ENCODE peak calls at places on chromosomes 5 and 9, in five cellular contexts. A is mesendoderm; X is neuronal stem cell; O is K562; I is CD8-positive, alpha-beta memory T cell. K is an unnamed sample.

GRCh38 chr5:72501475-72501874 is 5.7 kb downstream of the ZNF366 start:
- DNase-seq in A (no peak), X (peak), O (no peak), I (no peak), K (no peak)

GRCh38 chr9:16191691-16192402 is 639.0 kb downstream of the CCDC171 start:
- DNase-seq in A (peak), X (peak), O (peak), I (no peak), K (peak)

GRCh38 chr9:12774861-12775367 is at the start of gene LURAP1L:
- DNase-seq in A (peak), X (peak), O (no peak), I (no peak), K (peak)

GRCh38 chr5:16411741-16412455 is 53.7 kb downstream of the ZNF622 start:
- DNase-seq in A (no peak), X (no peak), O (no peak), I (no peak), K (no peak)

GRCh38 chr9:118252027-118252426 is 547.8 kb downstream of the TLR4 start:
- DNase-seq in A (no peak), X (no peak), O (no peak), I (no peak), K (no peak)

GRCh38 chr9:122819791-122820489 is 8.4 kb downstream of the PDCL start:
- DNase-seq in A (no peak), X (no peak), O (no peak), I (no peak), K (no peak)

GRCh38 chr5:43367909-43368648 is 44.1 kb downstream of the CCL28 start:
- DNase-seq in A (no peak), X (no peak), O (no peak), I (no peak), K (no peak)

GRCh38 chr5:160747963-160748362 is 104.0 kb downstream of the ATP10B start:
- DNase-seq in A (no peak), X (peak), O (no peak), I (no peak), K (no peak)

GRCh38 chr5:124240732-124241131 is 505.7 kb downstream of the ZNF608 start:
- DNase-seq in A (no peak), X (no peak), O (no peak), I (no peak), K (no peak)

GRCh38 chr9:90420714-90421513 is 221.7 kb downstream of the DIRAS2 start:
- DNase-seq in A (no peak), X (no peak), O (no peak), I (no peak), K (no peak)

GRCh38 chr5:159189310-159189709 is 20.0 kb downstream of the RNF145 start:
- DNase-seq in A (no peak), X (no peak), O (no peak), I (no peak), K (no peak)

GRCh38 chr9:21413089-21414023 is 4.4 kb downstream of the IFNA8 start:
- DNase-seq in A (peak), X (no peak), O (no peak), I (no peak), K (no peak)

GRCh38 chr9:73042155-73042554 is 89.3 kb upstream of the ALDH1A1 start:
- DNase-seq in A (peak), X (no peak), O (no peak), I (no peak), K (no peak)

GRCh38 chr5:9869616-9870288 is 239.6 kb upstream of the TAS2R1 start:
- DNase-seq in A (no peak), X (no peak), O (no peak), I (no peak), K (no peak)

GRCh38 chr5:153445875-153446567 is 44.4 kb upstream of the GRIA1 start:
- DNase-seq in A (no peak), X (no peak), O (no peak), I (no peak), K (peak)

GRCh38 chr9:89606567-89607311 is 1.9 kb downstream of the GADD45G start:
- DNase-seq in A (peak), X (peak), O (peak), I (no peak), K (peak)

GRCh38 chr5:142627371-142628217 is 58.3 kb downstream of the FGF1 start:
- DNase-seq in A (no peak), X (no peak), O (no peak), I (no peak), K (no peak)

GRCh38 chr5:148353634-148354033 is 18.3 kb downstream of the SPINK9 start:
- DNase-seq in A (no peak), X (no peak), O (no peak), I (no peak), K (no peak)

GRCh38 chr9:90891656-90892055 is 90.0 kb downstream of the SYK start:
- DNase-seq in A (no peak), X (no peak), O (no peak), I (no peak), K (no peak)

GRCh38 chr5:159657298-159657697 is 259.0 kb upstream of the ADRA1B start:
- DNase-seq in A (no peak), X (no peak), O (no peak), I (no peak), K (no peak)

GRCh38 chr5:116544542-116545241 is 29.9 kb downstream of the SEMA6A start:
- DNase-seq in A (peak), X (no peak), O (no peak), I (no peak), K (no peak)

GRCh38 chr5:178644826-178645545 is 18.1 kb upstream of the CLK4 start:
- DNase-seq in A (no peak), X (no peak), O (no peak), I (no peak), K (no peak)

GRCh38 chr9:35863583-35863982 is 6.6 kb downstream of the OR13J1 start:
- DNase-seq in A (no peak), X (no peak), O (no peak), I (no peak), K (no peak)

GRCh38 chr5:11903614-11904269 is 504 bp downstream of the CTNND2 start:
- DNase-seq in A (peak), X (peak), O (no peak), I (no peak), K (no peak)

GRCh38 chr5:9233712-9234111 is 312.2 kb downstream of the SEMA5A start:
- DNase-seq in A (peak), X (peak), O (no peak), I (no peak), K (no peak)

GRCh38 chr9:22169243-22169642 is 160.1 kb upstream of the CDKN2B start:
- DNase-seq in A (no peak), X (no peak), O (no peak), I (no peak), K (no peak)

GRCh38 chr9:76373173-76373771 is 21.0 kb downstream of the RFK start:
- DNase-seq in A (no peak), X (no peak), O (no peak), I (no peak), K (peak)

GRCh38 chr5:133932441-133933168 is 35.8 kb downstream of the C5orf15 start:
- DNase-seq in A (no peak), X (no peak), O (peak), I (no peak), K (no peak)

GRCh38 chr9:70363760-70364159 is 50.7 kb downstream of the KLF9 start:
- DNase-seq in A (no peak), X (no peak), O (no peak), I (no peak), K (no peak)

GRCh38 chr5:10235350-10235749 is 14.3 kb downstream of the ATPSCKMT start:
- DNase-seq in A (no peak), X (no peak), O (no peak), I (no peak), K (no peak)

GRCh38 chr5:142065273-142065672 is 43.3 kb upstream of the NDFIP1 start:
- DNase-seq in A (peak), X (peak), O (no peak), I (no peak), K (no peak)

GRCh38 chr5:102670224-102670836 is 84.8 kb upstream of the PAM start:
- DNase-seq in A (peak), X (no peak), O (peak), I (no peak), K (no peak)

GRCh38 chr5:107597803-107598202 is 72.9 kb downstream of the EFNA5 start:
- DNase-seq in A (no peak), X (no peak), O (no peak), I (no peak), K (no peak)

GRCh38 chr5:107594253-107595045 is 76.3 kb downstream of the EFNA5 start:
- DNase-seq in A (no peak), X (no peak), O (no peak), I (no peak), K (no peak)

GRCh38 chr5:107589520-107590193 is 81.1 kb downstream of the EFNA5 start:
- DNase-seq in A (no peak), X (no peak), O (no peak), I (no peak), K (no peak)

GRCh38 chr5:107592515-107592914 is 78.2 kb downstream of the EFNA5 start:
- DNase-seq in A (no peak), X (no peak), O (no peak), I (no peak), K (no peak)

DNA sequence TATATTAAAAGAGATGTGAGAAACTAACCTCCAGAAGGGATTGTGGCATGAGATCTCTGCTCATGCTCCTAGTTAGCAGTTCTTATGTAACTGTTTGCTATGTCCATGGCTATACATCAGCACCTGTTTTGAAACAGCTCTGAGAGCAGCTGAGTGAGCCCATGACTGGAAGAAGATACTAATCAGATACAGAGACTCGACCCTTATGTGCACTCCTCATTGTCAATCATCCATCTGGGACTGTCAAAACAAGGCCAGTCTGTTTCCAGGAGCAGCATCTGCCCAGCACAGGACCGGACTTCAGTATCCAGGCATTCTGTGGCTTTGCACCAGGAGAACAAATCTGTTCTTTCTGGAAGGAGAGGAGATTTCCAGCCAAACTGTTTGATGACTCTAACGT is 77.7 kb downstream of the EFNA5 start:
- DNase-seq in A (no peak), X (no peak), O (no peak), I (no peak), K (no peak)
- H3K27ac ChIP-seq in A (no peak), X (peak), O (no peak), I (no peak), K (no peak)

DNA sequence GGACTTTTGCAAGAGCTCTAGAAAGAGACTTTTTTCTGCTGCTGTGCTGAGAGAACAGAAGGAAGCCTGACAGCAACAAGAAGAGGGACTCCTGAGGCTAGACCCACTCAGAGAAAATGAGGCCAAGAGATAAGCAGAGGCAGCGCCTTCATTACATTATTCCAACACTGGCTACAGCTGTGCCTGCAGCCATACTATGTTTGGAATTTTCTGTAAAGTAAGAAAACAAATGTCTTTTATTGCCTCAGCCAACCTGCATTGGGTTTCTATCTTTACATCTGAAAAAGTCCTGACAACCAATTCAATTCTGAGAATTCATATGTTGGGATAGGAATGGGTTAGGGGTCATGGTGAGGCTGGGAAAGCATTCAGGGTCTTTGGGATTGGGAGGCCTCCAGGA is 33.7 kb downstream of the FAT2 start:
- DNase-seq in A (no peak), X (no peak), O (no peak), I (no peak), K (no peak)
- H3K27ac ChIP-seq in A (no peak), X (no peak), O (no peak), I (no peak), K (no peak)

GRCh38 chr5:138457532-138458275 is 7.6 kb upstream of the EGR1 start:
- DNase-seq in A (no peak), X (no peak), O (no peak), I (peak), K (no peak)

GRCh38 chr5:138459311-138459710 is 6.0 kb upstream of the EGR1 start:
- DNase-seq in A (no peak), X (no peak), O (no peak), I (peak), K (peak)

GRCh38 chr5:138460032-138460693 is 5.1 kb upstream of the EGR1 start:
- DNase-seq in A (no peak), X (no peak), O (no peak), I (no peak), K (peak)

GRCh38 chr5:138458353-138458752 is 6.9 kb upstream of the EGR1 start:
- DNase-seq in A (no peak), X (no peak), O (no peak), I (no peak), K (peak)

DNA sequence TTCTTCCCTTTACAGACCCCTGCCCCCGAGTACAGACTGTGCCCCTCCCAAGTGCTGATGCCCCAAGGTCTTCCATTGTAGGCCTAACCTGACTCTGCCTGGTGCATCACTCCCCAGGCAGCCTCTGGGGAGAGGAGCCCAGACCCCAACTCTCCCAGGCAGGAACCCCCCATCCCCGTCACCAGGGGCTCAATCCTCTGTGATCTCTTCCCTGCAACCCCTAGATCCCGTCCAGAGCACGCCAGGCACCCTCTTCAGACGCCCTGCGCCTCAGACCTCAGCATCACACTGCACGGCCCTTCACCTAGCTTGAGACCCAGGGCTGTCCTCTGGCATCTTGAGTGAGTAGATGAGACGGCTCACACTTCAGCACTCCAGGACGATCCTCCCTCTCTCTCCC is 6.4 kb upstream of the EGR1 start:
- DNase-seq in A (no peak), X (no peak), O (no peak), I (no peak), K (no peak)
- H3K27ac ChIP-seq in A (no peak), X (no peak), O (no peak), I (peak), K (no peak)

GRCh38 chr9:109440797-109441287 is 57.3 kb downstream of the PTPN3 start:
- DNase-seq in A (peak), X (peak), O (peak), I (no peak), K (no peak)
- H3K27ac ChIP-seq in A (no peak), X (no peak), O (no peak), I (no peak), K (no peak)

DNA sequence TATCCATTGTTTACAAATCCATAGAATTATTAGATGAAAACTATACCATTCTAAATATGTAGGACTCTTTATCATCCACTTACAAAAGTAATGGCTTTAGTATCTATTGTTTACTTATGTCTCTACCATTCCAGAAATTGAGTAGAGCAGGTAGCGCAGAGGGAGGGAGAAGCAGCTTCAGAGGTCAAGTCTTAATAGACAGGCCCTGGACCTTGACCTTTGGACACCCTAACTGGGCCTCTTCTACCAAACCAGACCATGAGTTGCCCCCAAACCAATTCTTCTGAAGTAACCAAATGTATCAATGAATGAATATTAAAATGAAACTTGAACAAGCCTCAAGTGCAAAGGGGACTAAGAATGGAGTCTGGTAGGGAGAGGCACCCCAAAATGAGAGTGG is 124.9 kb upstream of the ANKRD55 start:
- DNase-seq in A (no peak), X (no peak), O (no peak), I (no peak), K (no peak)
- H3K27ac ChIP-seq in A (no peak), X (no peak), O (no peak), I (no peak), K (peak)

GRCh38 chr9:133369923-133370322 is 5.9 kb downstream of the SURF4 start:
- DNase-seq in A (no peak), X (no peak), O (no peak), I (no peak), K (no peak)

GRCh38 chr9:133369419-133369818 is 6.4 kb downstream of the SURF4 start:
- DNase-seq in A (no peak), X (no peak), O (no peak), I (no peak), K (no peak)

GRCh38 chr9:133372144-133372543 is 3.7 kb downstream of the SURF4 start:
- DNase-seq in A (no peak), X (no peak), O (no peak), I (no peak), K (no peak)

GRCh38 chr9:133370680-133371079 is 5.2 kb downstream of the SURF4 start:
- DNase-seq in A (no peak), X (no peak), O (no peak), I (peak), K (no peak)

GRCh38 chr9:133371261-133371711 is 4.6 kb downstream of the SURF4 start:
- DNase-seq in A (no peak), X (no peak), O (no peak), I (peak), K (no peak)
- H3K27ac ChIP-seq in A (no peak), X (no peak), O (peak), I (peak), K (no peak)

K was measured in ovary.